ENCODE peak calls at places on chromosomes 11 and 22, in five cellular contexts. W is HFF-Myc; R is HS-27A; A is HEK293T; J is activated CD8-positive, alpha-beta T cell treated with anti-CD3 and anti-CD28 coated beads for 36 hours. O is an unnamed sample.

GRCh38 chr11:64492561-64492960 is 98.5 kb upstream of the SLC22A12 start:
- DNase-seq in A (no peak), J (no peak), R (no peak), W (no peak), O (no peak)

GRCh38 chr22:44616882-44617655 is 84.9 kb upstream of the PRR5 start:
- DNase-seq in R (no peak), A (no peak), J (peak; percentile 18), W (no peak), O (no peak)

GRCh38 chr11:28144808-28145207 is 36.6 kb downstream of the METTL15 start:
- DNase-seq in R (no peak), A (no peak), J (no peak), W (no peak), O (no peak)

GRCh38 chr11:113234888-113235287 is 79.5 kb upstream of the TTC12 start:
- DNase-seq in J (no peak), W (no peak), A (no peak), R (no peak), O (no peak)

GRCh38 chr11:102064316-102064715 is 17.1 kb downstream of the CFAP300 start:
- DNase-seq in W (no peak), A (no peak), J (no peak), R (no peak), O (no peak)

GRCh38 chr11:76947790-76948189 is 86.4 kb upstream of the B3GNT6 start:
- DNase-seq in R (no peak), J (no peak), W (no peak), A (no peak), O (no peak)

GRCh38 chr11:48005133-48005532 is 24.8 kb downstream of the PTPRJ start:
- DNase-seq in A (no peak), R (no peak), J (peak; percentile 69), W (no peak), O (no peak)

GRCh38 chr11:74347381-74347780 is 35.9 kb upstream of the P4HA3 start:
- DNase-seq in W (no peak), R (no peak), J (no peak), A (no peak), O (no peak)

GRCh38 chr11:14312736-14313438 is 46.1 kb downstream of the RRAS2 start:
- DNase-seq in W (peak; percentile 29), J (no peak), R (no peak), A (no peak), O (no peak)

GRCh38 chr11:46678741-46679130 is 21.7 kb downstream of the ARHGAP1 start:
- DNase-seq in W (no peak), R (no peak), A (no peak), J (no peak), O (no peak)

O was measured in Panc1.